ENCODE peak calls at places on chromosomes 13 and 19, in ten cellular contexts. Q, Z, X, E, H, D, K, S, N and W are unnamed samples. For H3K4me1, the result is how much of the 10 kb centered on the place peaks cover.

GRCh38 chr19:56567274-56568120 is at the start of gene ZNF470:
- DNase-seq in X (peak), Z (peak), S (peak), K (peak), E (peak), Q (peak), N (peak), H (peak), D (peak), W (peak)

GRCh38 chr19:46133101-46133627 is 8.7 kb upstream of the IGFL3 start:
- DNase-seq in D (peak), S (peak), H (peak), Z (peak), Q (no peak), E (peak), K (peak), X (no peak), N (no peak), W (no peak)

GRCh38 chr13:59450218-59450617 is 713.5 kb downstream of the DIAPH3 start:
- DNase-seq in D (no peak), X (no peak), Z (no peak), S (no peak), Q (no peak), K (no peak), H (no peak), E (no peak), N (no peak), W (no peak)

GRCh38 chr13:50198508-50198907 is 183.3 kb downstream of the KCNRG start:
- DNase-seq in H (no peak), Z (no peak), Q (no peak), E (no peak), S (peak), D (peak), K (no peak), X (no peak), N (no peak), W (peak)

GRCh38 chr13:29654807-29655547 is 59.5 kb upstream of the SLC7A1 start:
- DNase-seq in K (no peak), E (no peak), X (no peak), N (no peak), D (no peak), Q (no peak), H (no peak), Z (no peak), S (no peak), W (no peak)

GRCh38 chr13:27783111-27783510 is 9.2 kb upstream of the GSX1 start:
- DNase-seq in E (peak), S (peak), Q (no peak), X (no peak), H (no peak), N (no peak), Z (peak), K (no peak), D (peak), W (no peak)

GRCh38 chr13:20197361-20197834 is 4.7 kb upstream of the GJB2 start:
- DNase-seq in K (no peak), S (peak), Q (no peak), X (peak), E (peak), N (no peak), H (no peak), Z (peak), D (peak), W (no peak)

GRCh38 chr19:30222428-30222873 is 149.7 kb upstream of the ZNF536 start:
- DNase-seq in N (no peak), H (no peak), E (peak), Q (peak), X (no peak), S (no peak), Z (peak), D (no peak), K (no peak), W (peak)

GRCh38 chr13:110529522-110530311 is 31.8 kb downstream of the RAB20 start:
- DNase-seq in N (peak), Z (no peak), X (no peak), H (no peak), Q (no peak), S (no peak), D (no peak), E (no peak), K (no peak), W (no peak)

GRCh38 chr13:20652946-20653345 is 50.6 kb upstream of the IL17D start:
- DNase-seq in S (no peak), Q (no peak), E (no peak), X (no peak), H (no peak), Z (peak), D (no peak), N (no peak), K (no peak), W (no peak)

GRCh38 chr19:9306443-9306842 is 3.2 kb downstream of the ZNF699 start:
- DNase-seq in Z (no peak), Q (no peak), X (no peak), H (no peak), D (no peak), N (no peak), K (no peak), E (no peak), S (peak), W (no peak)

GRCh38 chr13:108700421-108701170 is 71.2 kb downstream of the MYO16 start:
- DNase-seq in D (no peak), H (no peak), N (no peak), S (peak), K (no peak), Z (peak), E (no peak), X (peak), Q (no peak), W (no peak)

GRCh38 chr13:111882351-111882750 is 184.6 kb upstream of the SOX1 start:
- DNase-seq in Z (no peak), K (no peak), D (no peak), E (no peak), Q (no peak), X (no peak), N (no peak), S (no peak), H (no peak), W (no peak)

GRCh38 chr13:101552286-101552685 is 99.8 kb downstream of the ITGBL1 start:
- DNase-seq in S (no peak), Q (no peak), D (no peak), H (no peak), K (no peak), X (no peak), N (no peak), Z (no peak), E (no peak), W (no peak)

GRCh38 chr19:32309711-32310390 is 35.6 kb upstream of the ZNF507 start:
- DNase-seq in D (no peak), Q (no peak), E (no peak), N (peak), Z (no peak), K (no peak), H (no peak), X (no peak), S (no peak), W (no peak)

GRCh38 chr19:54188224-54188871 is 1.0 kb downstream of the MBOAT7 start:
- DNase-seq in Z (peak), Q (no peak), X (peak), E (peak), S (no peak), N (no peak), K (peak), H (no peak), D (no peak), W (peak)

GRCh38 chr19:51688665-51689571 is 4.2 kb upstream of the SPACA6 start:
- DNase-seq in X (no peak), N (peak), D (peak), H (peak), E (peak), S (peak), Z (peak), K (peak), Q (peak), W (peak)

GRCh38 chr19:40465025-40465780 is at the start of gene BLVRB:
- DNase-seq in X (no peak), D (peak), Q (no peak), H (peak), K (no peak), Z (peak), S (peak), E (no peak), N (no peak), W (no peak)

GRCh38 chr13:108902557-108903155 is 273.2 kb downstream of the MYO16 start:
- DNase-seq in K (no peak), Q (no peak), E (no peak), Z (no peak), D (no peak), S (no peak), N (no peak), H (no peak), X (no peak), W (no peak)

GRCh38 chr13:112781287-112781686 is 91.4 kb downstream of the ATP11A start:
- DNase-seq in N (no peak), H (no peak), X (no peak), Z (no peak), S (no peak), E (no peak), K (no peak), D (no peak), Q (no peak), W (no peak)

GRCh38 chr19:7605490-7606222 is 10.0 kb downstream of the CAMSAP3 start:
- DNase-seq in E (peak), Z (peak), X (peak), S (no peak), H (no peak), K (no peak), Q (no peak), N (no peak), D (peak), W (no peak)

GRCh38 chr13:76522083-76522755 is 364.0 kb downstream of the KCTD12 start:
- DNase-seq in S (peak), Q (no peak), H (no peak), D (no peak), N (no peak), E (no peak), X (no peak), Z (peak), K (no peak), W (no peak)

GRCh38 chr19:7864719-7865074 is 9.5 kb downstream of the PRR36 start:
- DNase-seq in D (no peak), E (no peak), H (no peak), N (no peak), K (no peak), Z (no peak), S (no peak), Q (no peak), X (no peak), W (no peak)

GRCh38 chr19:40989453-40989852 is 1.6 kb upstream of the CYP2B6 start:
- DNase-seq in H (no peak), K (no peak), Z (no peak), X (no peak), N (no peak), S (no peak), E (no peak), D (no peak), Q (no peak), W (no peak)

GRCh38 chr13:31161583-31162150 is at the start of gene HSPH1:
- DNase-seq in X (peak), Z (peak), S (peak), N (peak), E (peak), K (peak), H (peak), D (peak), Q (peak), W (peak)

GRCh38 chr19:2451741-2452140 is 5.0 kb downstream of the LMNB2 start:
- DNase-seq in H (no peak), N (no peak), D (no peak), Z (no peak), X (no peak), K (no peak), Q (no peak), S (no peak), E (no peak), W (no peak)

GRCh38 chr13:28392428-28392827 is 102.5 kb downstream of the FLT1 start:
- DNase-seq in H (no peak), S (no peak), X (no peak), E (no peak), K (no peak), N (no peak), Z (no peak), Q (no peak), D (no peak), W (no peak)

GRCh38 chr13:112928958-112929777 is 39.8 kb upstream of the MCF2L start:
- DNase-seq in Q (no peak), N (peak), D (peak), K (no peak), Z (no peak), H (no peak), S (peak), X (no peak), E (no peak), W (peak)

GRCh38 chr13:64078480-64078936 is 2662.9 kb upstream of the PCDH20 start:
- DNase-seq in Q (no peak), E (no peak), H (no peak), Z (no peak), N (no peak), S (no peak), X (no peak), D (no peak), K (no peak), W (peak)

GRCh38 chr13:105611424-105611823 is 924.0 kb downstream of the EFNB2 start:
- DNase-seq in D (no peak), N (no peak), K (no peak), X (no peak), S (peak), H (no peak), Z (peak), E (no peak), Q (no peak), W (no peak)

GRCh38 chr13:77979721-77980377 is 61.2 kb upstream of the EDNRB start:
- DNase-seq in K (no peak), H (no peak), E (no peak), D (no peak), Q (no peak), X (no peak), S (no peak), Z (no peak), N (no peak), W (no peak)

GRCh38 chr13:45468676-45469075 is 3.9 kb downstream of the COG3 start:
- DNase-seq in H (no peak), N (no peak), X (no peak), Z (peak), Q (no peak), D (no peak), K (no peak), E (no peak), S (no peak), W (no peak)

GRCh38 chr13:45474584-45475454 is 10.1 kb downstream of the COG3 start:
- DNase-seq in H (no peak), E (no peak), X (no peak), K (no peak), Z (no peak), S (no peak), Q (no peak), N (no peak), D (no peak), W (no peak)

GRCh38 chr13:45473627-45474026 is 8.9 kb downstream of the COG3 start:
- DNase-seq in N (no peak), H (no peak), K (no peak), D (no peak), Z (peak), S (no peak), E (peak), Q (no peak), X (peak), W (no peak)

GRCh38 chr13:45466359-45466758 is 1.6 kb downstream of the COG3 start:
- DNase-seq in E (no peak), N (no peak), S (no peak), X (no peak), D (no peak), Z (no peak), Q (no peak), H (no peak), K (no peak), W (no peak)

DNA sequence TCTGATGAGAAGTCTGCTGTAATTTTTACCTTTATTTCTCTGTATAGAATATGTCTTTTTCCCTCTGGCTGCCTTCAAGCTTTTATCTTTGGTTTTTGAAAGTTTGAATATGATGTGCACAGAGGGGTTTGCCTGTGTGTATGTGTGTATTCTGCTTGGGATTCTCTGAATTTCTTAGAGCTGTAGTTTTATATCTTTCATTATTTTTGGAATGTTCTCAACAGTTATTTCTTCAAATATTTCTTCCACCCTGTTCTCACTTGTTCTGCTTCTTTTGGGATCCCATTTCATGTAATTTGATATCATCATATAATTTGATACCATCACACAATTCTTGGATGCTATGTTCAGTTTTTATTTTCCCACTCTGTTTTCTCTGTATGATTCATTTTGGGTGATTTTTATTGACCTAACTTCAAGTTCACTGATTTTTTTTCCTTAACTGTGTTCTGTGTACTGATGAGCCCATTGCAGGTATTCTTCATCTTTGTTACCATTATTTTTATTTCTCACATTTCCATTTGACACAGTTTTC is 7.5 kb downstream of the COG3 start:
- DNase-seq in H (no peak), Z (no peak), S (peak), Q (no peak), X (no peak), E (no peak), D (no peak), K (no peak), N (no peak), W (no peak)
- H3K4me1 ChIP-seq in H (under half), Z (under half), S (under half), Q (half or more), X (under half), E (under half), D (half or more), K (under half), N (under half), W (under half)

GRCh38 chr19:989381-990081 is 5.4 kb downstream of the WDR18 start:
- DNase-seq in E (no peak), H (no peak), S (no peak), D (no peak), Z (no peak), N (no peak), Q (no peak), X (no peak), K (no peak), W (no peak)
- TF ChIP-seq CTCF in E (peak), H (no peak), S (peak), D (no peak), Z (peak), N (no peak), Q (peak), X (peak), K (no peak), W (no peak)

GRCh38 chr19:33862991-33863390 is 66.3 kb downstream of the KCTD15 start:
- DNase-seq in K (no peak), X (no peak), E (no peak), Z (no peak), H (peak), Q (peak), S (no peak), D (no peak), N (no peak), W (no peak)

GRCh38 chr19:33863436-33863835 is 66.8 kb downstream of the KCTD15 start:
- DNase-seq in X (no peak), Z (no peak), S (no peak), Q (no peak), N (no peak), K (no peak), H (peak), D (no peak), E (no peak), W (no peak)

GRCh38 chr19:33860691-33861090 is 64.0 kb downstream of the KCTD15 start:
- DNase-seq in Q (no peak), S (no peak), K (no peak), Z (no peak), D (no peak), H (no peak), N (no peak), E (no peak), X (no peak), W (no peak)

GRCh38 chr19:33861950-33862349 is 65.3 kb downstream of the KCTD15 start:
- DNase-seq in K (no peak), S (no peak), Z (no peak), N (no peak), E (no peak), D (peak), X (no peak), H (no peak), Q (no peak), W (no peak)

GRCh38 chr19:33859016-33859415 is 62.3 kb downstream of the KCTD15 start:
- DNase-seq in S (no peak), X (no peak), H (no peak), Q (no peak), N (no peak), K (no peak), Z (no peak), D (no peak), E (no peak), W (no peak)
- H3K4me3 ChIP-seq in S (no peak), X (no peak), H (no peak), Q (no peak), N (no peak), K (no peak), Z (no peak), D (no peak), E (no peak), W (no peak)

DNA sequence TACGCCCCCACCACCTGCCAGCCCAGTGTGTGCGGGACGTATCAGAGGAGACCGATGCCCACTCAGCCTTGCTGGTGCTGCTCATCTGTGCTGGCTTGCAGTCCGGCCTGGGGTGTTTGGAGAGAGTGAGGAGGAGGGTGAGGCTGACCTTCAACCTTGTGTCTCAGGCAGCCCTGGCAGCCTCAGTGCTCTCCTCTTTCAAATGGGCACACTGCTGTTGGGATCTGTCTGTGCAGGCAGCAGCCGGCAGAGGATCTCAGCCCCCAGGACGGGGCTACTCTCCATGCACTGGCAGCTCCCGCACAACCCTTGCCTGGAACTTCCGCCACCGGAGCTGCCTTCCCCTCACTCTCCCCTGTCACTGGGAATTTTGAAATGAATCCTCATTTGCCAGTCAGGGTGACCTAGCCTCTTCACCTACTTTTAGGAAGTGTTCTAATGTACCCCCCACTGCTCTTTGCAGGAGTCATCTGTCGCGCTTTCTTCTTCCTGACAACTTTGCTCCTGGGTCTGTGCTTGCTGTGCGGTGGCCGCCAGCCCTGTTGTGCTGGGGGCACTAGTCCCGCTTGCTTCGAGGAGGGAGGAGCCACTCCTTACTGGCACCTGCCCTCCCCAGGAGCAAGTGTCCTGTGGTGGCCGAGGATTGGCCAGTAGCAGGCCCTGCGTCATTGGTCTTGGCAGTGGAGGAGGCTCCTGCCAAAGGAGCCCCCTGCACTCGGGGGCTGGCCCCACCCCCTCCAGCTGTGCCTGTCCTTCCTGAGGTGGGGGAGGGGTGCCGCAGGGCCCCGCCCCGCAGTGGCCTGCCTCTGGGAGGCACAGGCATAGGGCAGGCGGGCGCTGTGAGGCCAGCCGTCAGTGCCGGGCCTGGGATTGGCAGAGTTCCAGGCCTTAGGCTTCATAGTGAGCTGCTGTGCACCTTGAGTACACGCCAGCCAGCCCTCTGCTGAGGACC is 53.4 kb downstream of the TSSK6 start:
- DNase-seq in S (peak), D (peak), E (peak), Q (peak), H (no peak), K (peak), Z (peak), X (no peak), N (peak), W (peak)
- H3K4me1 ChIP-seq in S (half or more), D (half or more), E (half or more), Q (half or more), H (under half), K (under half), Z (half or more), X (under half), N (half or more), W (half or more)

GRCh38 chr13:104534847-104535246 is 1468.6 kb upstream of the SLC10A2 start:
- DNase-seq in Q (no peak), X (no peak), H (no peak), N (no peak), D (no peak), K (no peak), S (no peak), Z (peak), E (peak), W (no peak)
- TF ChIP-seq CTCF in Q (no peak), X (peak), H (no peak), N (no peak), D (no peak), K (no peak), S (peak), Z (peak), E (peak), W (no peak)

DNA sequence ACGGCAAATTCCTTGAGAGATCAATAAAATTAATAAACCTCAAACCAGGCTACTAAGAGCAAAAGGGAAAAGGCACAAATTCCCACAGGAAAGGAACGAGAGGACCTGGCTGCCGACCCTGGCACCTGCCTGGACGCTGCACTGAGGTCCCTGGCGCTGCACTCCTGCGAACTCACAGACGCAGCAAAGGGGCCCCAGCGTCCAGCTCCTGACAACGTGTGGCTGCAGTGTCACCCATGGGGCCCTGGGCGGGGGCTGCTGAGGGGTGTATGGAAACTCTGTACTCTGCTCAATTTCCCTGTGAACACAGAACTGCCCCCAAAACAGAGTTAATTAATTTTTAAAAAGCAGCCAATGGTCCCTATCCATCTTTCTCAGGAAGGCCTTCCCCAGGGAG is 61.3 kb upstream of the C13orf46 start:
- DNase-seq in N (no peak), S (no peak), D (no peak), Z (no peak), H (no peak), E (no peak), Q (no peak), K (no peak), X (no peak), W (no peak)
- H3K4me3 ChIP-seq in N (no peak), S (no peak), D (no peak), Z (no peak), H (peak), E (no peak), Q (no peak), K (no peak), X (no peak), W (no peak)

GRCh38 chr19:15264933-15265206 is 32.6 kb upstream of the EPHX3 start:
- DNase-seq in K (no peak), X (no peak), Q (no peak), E (no peak), N (no peak), D (no peak), S (no peak), Z (no peak), H (no peak), W (no peak)
- H3K4me1 ChIP-seq in K (under half), X (under half), Q (half or more), E (under half), N (under half), D (half or more), S (under half), Z (under half), H (under half), W (under half)